ENCODE peak calls at places on chromosomes 7 and 10, in five cellular contexts. L, D, X, R and B are unnamed samples.

GRCh38 chr10:3365630-3366029 is 193.0 kb upstream of the PITRM1 start:
- DNase-seq in L (no peak), D (no peak), X (no peak), R (peak), B (no peak)

GRCh38 chr10:132570771-132571564 is 33.4 kb downstream of the INPP5A start:
- DNase-seq in L (no peak), D (no peak), X (peak), R (no peak), B (no peak)

GRCh38 chr10:6995339-6995738 is 415.3 kb upstream of the PRKCQ start:
- DNase-seq in L (no peak), D (no peak), X (no peak), R (no peak), B (no peak)

GRCh38 chr7:30276203-30276900 is 8.0 kb upstream of the ZNRF2 start:
- DNase-seq in L (peak), D (no peak), X (no peak), R (peak), B (peak)

GRCh38 chr7:102080003-102080361 is 206.7 kb upstream of the SH2B2 start:
- DNase-seq in L (no peak), D (peak), X (no peak), R (no peak), B (no peak)

GRCh38 chr10:130333185-130333584 is 197.0 kb downstream of the GLRX3 start:
- DNase-seq in L (no peak), D (no peak), X (no peak), R (no peak), B (no peak)

GRCh38 chr7:117816727-117817126 is 56.5 kb downstream of the CTTNBP2 start:
- DNase-seq in L (no peak), D (no peak), X (no peak), R (no peak), B (no peak)

GRCh38 chr10:131049051-131049450 is 262.5 kb downstream of the TCERG1L start:
- DNase-seq in L (no peak), D (no peak), X (no peak), R (no peak), B (no peak)

GRCh38 chr7:86933295-86933845 is 126.1 kb downstream of the ELAPOR2 start:
- DNase-seq in L (no peak), D (peak), X (no peak), R (no peak), B (no peak)

GRCh38 chr10:132507467-132507955 is 30.1 kb upstream of the INPP5A start:
- DNase-seq in L (no peak), D (no peak), X (no peak), R (no peak), B (peak)

GRCh38 chr7:16315280-16315679 is 106.1 kb downstream of the CRPPA start:
- DNase-seq in L (no peak), D (no peak), X (no peak), R (no peak), B (no peak)

GRCh38 chr10:98242823-98243222 is 25.2 kb downstream of the LOXL4 start:
- DNase-seq in L (no peak), D (no peak), X (no peak), R (no peak), B (peak)

GRCh38 chr7:26918241-26918640 is 53.9 kb upstream of the SKAP2 start:
- DNase-seq in L (no peak), D (no peak), X (no peak), R (no peak), B (no peak)

GRCh38 chr10:68106656-68107055 is 2.6 kb upstream of the MYPN start:
- DNase-seq in L (no peak), D (no peak), X (no peak), R (no peak), B (no peak)

GRCh38 chr10:133276435-133277201 is at the start of gene ADAM8:
- DNase-seq in L (no peak), D (peak), X (no peak), R (no peak), B (peak)

GRCh38 chr10:110416776-110417732 is 80.7 kb upstream of the DUSP5 start:
- DNase-seq in L (no peak), D (no peak), X (no peak), R (no peak), B (no peak)

GRCh38 chr10:11875499-11876281 is 52.5 kb downstream of the PROSER2 start:
- DNase-seq in L (no peak), D (peak), X (no peak), R (peak), B (no peak)

GRCh38 chr10:103613616-103614015 is 120.1 kb downstream of the NEURL1 start:
- DNase-seq in L (no peak), D (no peak), X (no peak), R (no peak), B (no peak)

GRCh38 chr7:162583-163297 is 29.6 kb upstream of the FAM20C start:
- DNase-seq in L (no peak), D (no peak), X (no peak), R (no peak), B (peak)

GRCh38 chr7:131538791-131539179 is 17.6 kb downstream of the PODXL start:
- DNase-seq in L (no peak), D (no peak), X (no peak), R (no peak), B (no peak)

GRCh38 chr7:12581897-12582296 is 11.4 kb downstream of the SCIN start:
- DNase-seq in L (no peak), D (no peak), X (no peak), R (no peak), B (no peak)

GRCh38 chr10:117661316-117661715 is 118.8 kb downstream of the EMX2 start:
- DNase-seq in L (no peak), D (no peak), X (no peak), R (no peak), B (no peak)
- TF ChIP-seq FOXM1 in L (no peak), D (no peak), X (no peak), R (no peak), B (no peak)

DNA sequence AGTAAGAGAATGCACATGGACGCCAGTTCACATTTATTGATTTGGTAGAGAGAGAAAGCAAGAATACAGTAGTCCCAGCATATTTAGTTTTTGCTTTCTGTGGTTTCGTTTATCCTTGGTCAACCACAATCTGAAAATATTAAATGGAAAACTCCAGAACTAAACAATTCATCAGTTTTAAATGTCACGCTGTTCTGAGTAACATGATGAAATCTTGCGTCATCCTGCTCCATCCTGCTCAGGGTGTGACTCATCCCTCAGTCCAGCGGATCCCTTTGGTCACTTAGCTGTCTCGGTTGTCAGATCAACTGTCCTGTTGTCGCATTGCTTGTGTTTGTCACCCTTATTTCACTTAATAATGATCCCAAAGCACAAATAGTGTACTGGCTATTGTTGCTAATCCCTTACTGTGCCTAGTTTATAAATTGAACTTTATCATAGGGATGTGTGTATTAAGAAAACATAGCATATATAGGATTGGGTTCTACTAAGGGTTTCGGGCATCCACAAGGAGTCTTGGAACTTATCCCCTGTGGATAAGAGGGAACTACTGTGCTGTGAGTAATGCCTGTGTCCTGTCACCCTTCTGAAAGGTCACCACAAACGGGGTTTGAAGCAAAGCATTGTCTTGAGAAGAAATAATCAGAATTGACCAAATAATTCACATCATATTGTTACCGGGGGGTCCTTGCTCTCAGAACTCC is 73.6 kb downstream of the OTUD1 start:
- DNase-seq in L (no peak), D (peak), X (no peak), R (peak), B (no peak)
- TF ChIP-seq FOXM1 in L (no peak), D (no peak), X (no peak), R (no peak), B (no peak)

GRCh38 chr10:126732308-126732707 is 61.8 kb upstream of the C10orf90 start:
- DNase-seq in L (no peak), D (no peak), X (no peak), R (no peak), B (no peak)
- TF ChIP-seq FOXM1 in L (no peak), D (no peak), X (no peak), R (no peak), B (no peak)

GRCh38 chr7:51085034-51085692 is 231.4 kb downstream of the COBL start:
- DNase-seq in L (no peak), D (no peak), X (no peak), R (no peak), B (no peak)

GRCh38 chr7:51082940-51083533 is 233.6 kb downstream of the COBL start:
- DNase-seq in L (no peak), D (no peak), X (no peak), R (no peak), B (no peak)

GRCh38 chr7:51082096-51082840 is 234.3 kb downstream of the COBL start:
- DNase-seq in L (no peak), D (no peak), X (no peak), R (no peak), B (no peak)

GRCh38 chr7:51081270-51081890 is 235.2 kb downstream of the COBL start:
- DNase-seq in L (no peak), D (no peak), X (no peak), R (no peak), B (no peak)

DNA sequence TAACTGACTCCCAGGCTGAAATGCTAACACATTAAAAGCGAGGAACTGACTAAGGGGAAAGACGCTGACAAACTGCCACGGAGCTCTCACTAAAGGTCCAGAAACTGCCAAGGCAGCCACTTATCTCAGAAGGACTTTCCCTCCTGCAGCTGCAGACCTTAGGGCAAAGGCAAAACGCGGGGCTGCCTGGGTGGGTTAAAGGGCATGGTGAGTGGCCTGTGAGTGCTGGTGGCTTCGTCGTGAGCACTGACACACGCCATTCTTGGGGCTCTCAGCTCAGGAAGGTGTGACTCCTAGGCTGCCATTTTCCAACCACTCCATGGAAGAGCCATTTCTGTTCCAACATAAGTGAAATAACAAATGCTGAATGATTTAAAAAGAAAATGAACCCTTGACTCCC is 232.5 kb downstream of the COBL start:
- DNase-seq in L (no peak), D (no peak), X (no peak), R (no peak), B (no peak)
- TF ChIP-seq FOXM1 in L (no peak), D (no peak), X (no peak), R (no peak), B (no peak)

DNA sequence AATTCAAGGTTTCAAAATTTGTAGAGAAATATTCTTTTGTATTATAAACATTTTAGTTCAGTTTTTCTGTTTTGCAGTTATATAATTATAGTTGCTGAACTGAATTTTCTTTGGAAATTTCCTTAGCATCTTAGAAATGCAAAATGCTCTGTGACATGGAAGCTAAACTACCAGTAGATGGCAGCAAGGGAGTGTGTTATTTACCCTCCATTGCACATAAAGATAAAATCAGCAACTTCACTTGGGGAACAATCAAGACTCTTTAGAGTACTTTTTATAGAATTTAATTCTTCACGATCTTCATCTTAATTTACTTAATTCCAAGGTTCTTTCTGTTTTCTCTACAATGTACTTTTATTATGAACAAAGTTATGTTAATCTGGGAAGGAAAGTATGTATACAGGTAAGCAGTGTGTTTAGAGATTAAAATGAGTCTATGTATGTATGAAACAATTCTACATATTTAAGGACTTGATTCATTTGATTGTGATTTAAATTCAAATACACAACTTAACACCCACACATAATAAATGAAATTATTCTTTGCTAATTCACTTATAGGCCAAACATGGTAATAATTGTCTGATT is 404.2 kb downstream of the THSD7A start:
- DNase-seq in L (peak), D (peak), X (no peak), R (peak), B (peak)
- TF ChIP-seq FOXM1 in L (no peak), D (no peak), X (no peak), R (no peak), B (no peak)